ENCODE peak calls at places on chromosomes 16 and 17, in seven cellular contexts. One of them, this sample, is unnamed.

GRCh38 chr17:16943032-16943352 is 28.9 kb downstream of the TNFRSF13B start:
- ATAC-seq in left cardiac atrium: no peak
- ATAC-seq in natural killer cell: no peak
- ATAC-seq in heart right ventricle: no peak
- ATAC-seq in Right ventricle myocardium superior: no peak
- ATAC-seq in activated T-cell treated with anti-CD3 and anti-CD28 coated beads, Interleukin-2, amount 50 U/mL, for 4 hours: no peak
- ATAC-seq in pancreas: no peak
- ATAC-seq in this sample: no peak

GRCh38 chr16:67547423-67548264 is 14.7 kb upstream of the CTCF start:
- ATAC-seq in left cardiac atrium: peak
- ATAC-seq in natural killer cell: no peak
- ATAC-seq in heart right ventricle: no peak
- ATAC-seq in Right ventricle myocardium superior: peak
- ATAC-seq in activated T-cell treated with anti-CD3 and anti-CD28 coated beads, Interleukin-2, amount 50 U/mL, for 4 hours: peak
- ATAC-seq in pancreas: no peak
- ATAC-seq in this sample: peak

GRCh38 chr16:24845726-24846547 is at the start of gene SLC5A11:
- ATAC-seq in left cardiac atrium: no peak
- ATAC-seq in natural killer cell: no peak
- ATAC-seq in heart right ventricle: no peak
- ATAC-seq in Right ventricle myocardium superior: no peak
- ATAC-seq in activated T-cell treated with anti-CD3 and anti-CD28 coated beads, Interleukin-2, amount 50 U/mL, for 4 hours: no peak
- ATAC-seq in pancreas: no peak
- ATAC-seq in this sample: no peak

GRCh38 chr17:39110435-39111136 is 40.9 kb downstream of the PLXDC1 start:
- ATAC-seq in left cardiac atrium: no peak
- ATAC-seq in natural killer cell: no peak
- ATAC-seq in heart right ventricle: no peak
- ATAC-seq in Right ventricle myocardium superior: no peak
- ATAC-seq in activated T-cell treated with anti-CD3 and anti-CD28 coated beads, Interleukin-2, amount 50 U/mL, for 4 hours: no peak
- ATAC-seq in pancreas: peak
- ATAC-seq in this sample: no peak

GRCh38 chr16:20944861-20945390 is 44.4 kb downstream of the LYRM1 start:
- ATAC-seq in left cardiac atrium: peak
- ATAC-seq in natural killer cell: peak
- ATAC-seq in heart right ventricle: no peak
- ATAC-seq in Right ventricle myocardium superior: peak
- ATAC-seq in activated T-cell treated with anti-CD3 and anti-CD28 coated beads, Interleukin-2, amount 50 U/mL, for 4 hours: peak
- ATAC-seq in pancreas: no peak
- ATAC-seq in this sample: peak

GRCh38 chr17:17426184-17426583 is 50.6 kb upstream of the MED9 start:
- ATAC-seq in left cardiac atrium: no peak
- ATAC-seq in natural killer cell: no peak
- ATAC-seq in heart right ventricle: no peak
- ATAC-seq in Right ventricle myocardium superior: no peak
- ATAC-seq in activated T-cell treated with anti-CD3 and anti-CD28 coated beads, Interleukin-2, amount 50 U/mL, for 4 hours: no peak
- ATAC-seq in pancreas: no peak
- ATAC-seq in this sample: peak

GRCh38 chr17:66975614-66976378 is 11.3 kb downstream of the CACNG4 start:
- ATAC-seq in left cardiac atrium: peak
- ATAC-seq in natural killer cell: no peak
- ATAC-seq in heart right ventricle: no peak
- ATAC-seq in Right ventricle myocardium superior: peak
- ATAC-seq in activated T-cell treated with anti-CD3 and anti-CD28 coated beads, Interleukin-2, amount 50 U/mL, for 4 hours: no peak
- ATAC-seq in pancreas: no peak
- ATAC-seq in this sample: no peak

GRCh38 chr16:4214215-4214621 is 27.7 kb downstream of the SRL start:
- ATAC-seq in left cardiac atrium: peak
- ATAC-seq in natural killer cell: no peak
- ATAC-seq in heart right ventricle: no peak
- ATAC-seq in Right ventricle myocardium superior: peak
- ATAC-seq in activated T-cell treated with anti-CD3 and anti-CD28 coated beads, Interleukin-2, amount 50 U/mL, for 4 hours: no peak
- ATAC-seq in pancreas: no peak
- ATAC-seq in this sample: peak

GRCh38 chr17:8284126-8284525 is 4.3 kb upstream of the RANGRF start:
- ATAC-seq in left cardiac atrium: no peak
- ATAC-seq in natural killer cell: no peak
- ATAC-seq in heart right ventricle: no peak
- ATAC-seq in Right ventricle myocardium superior: no peak
- ATAC-seq in activated T-cell treated with anti-CD3 and anti-CD28 coated beads, Interleukin-2, amount 50 U/mL, for 4 hours: no peak
- ATAC-seq in pancreas: no peak
- ATAC-seq in this sample: no peak

GRCh38 chr16:75462804-75463203 is 1.7 kb downstream of the TMEM170A start:
- ATAC-seq in left cardiac atrium: no peak
- ATAC-seq in natural killer cell: peak
- ATAC-seq in heart right ventricle: no peak
- ATAC-seq in Right ventricle myocardium superior: no peak
- ATAC-seq in activated T-cell treated with anti-CD3 and anti-CD28 coated beads, Interleukin-2, amount 50 U/mL, for 4 hours: peak
- ATAC-seq in pancreas: no peak
- ATAC-seq in this sample: peak

GRCh38 chr17:44177641-44178040 is 7.1 kb downstream of the ASB16 start:
- ATAC-seq in left cardiac atrium: peak
- ATAC-seq in natural killer cell: no peak
- ATAC-seq in heart right ventricle: no peak
- ATAC-seq in Right ventricle myocardium superior: no peak
- ATAC-seq in activated T-cell treated with anti-CD3 and anti-CD28 coated beads, Interleukin-2, amount 50 U/mL, for 4 hours: no peak
- ATAC-seq in pancreas: no peak
- ATAC-seq in this sample: no peak

GRCh38 chr16:68642436-68643064 is 2.6 kb upstream of the CDH3 start:
- ATAC-seq in left cardiac atrium: peak
- ATAC-seq in natural killer cell: no peak
- ATAC-seq in heart right ventricle: no peak
- ATAC-seq in Right ventricle myocardium superior: no peak
- ATAC-seq in activated T-cell treated with anti-CD3 and anti-CD28 coated beads, Interleukin-2, amount 50 U/mL, for 4 hours: no peak
- ATAC-seq in pancreas: no peak
- ATAC-seq in this sample: no peak